ENCODE peak calls at places on chromosomes 11 and 22, in nine cellular contexts. M is anterior cingulate cortex; W is SJCRH30; B is fibroblast of lung; N is kidney tubule cell; U is stimulated activated CD4-positive, alpha-beta T cell treated with anti-CD3 and anti-CD28 coated beads, Interleukin-12 subunit alpha, Interleukin-12 subunit beta, amount 100 ng/mL, for 4 hours; C is activated T-helper 1 cell treated with Interleukin-2 at 50 U/mL for 16 hours; Y is amygdala; A is PC-9. V is an unnamed sample.

GRCh38 chr11:16402654-16403447 is 46.5 kb upstream of the SOX6 start:
- DNase-seq in M (no peak), W (no peak), B (no peak), N (peak), U (no peak), C (no peak), Y (no peak), A (no peak), V (no peak)

GRCh38 chr11:10453261-10453660 is 1.8 kb upstream of the AMPD3 start:
- DNase-seq in M (no peak), W (no peak), B (no peak), N (no peak), U (no peak), C (no peak), Y (no peak), A (no peak), V (no peak)

GRCh38 chr22:38599466-38599865 is 29.5 kb upstream of the DMC1 start:
- DNase-seq in M (no peak), W (no peak), B (no peak), N (no peak), U (no peak), C (no peak), Y (no peak), A (no peak), V (no peak)

GRCh38 chr22:17569971-17570511 is 6.7 kb downstream of the SLC25A18 start:
- DNase-seq in M (no peak), W (peak), B (peak), N (peak), U (no peak), C (no peak), Y (peak), A (no peak), V (no peak)

GRCh38 chr11:102279641-102280170 is 37.6 kb upstream of the BIRC3 start:
- DNase-seq in M (no peak), W (peak), B (peak), N (peak), U (no peak), C (no peak), Y (no peak), A (no peak), V (no peak)

GRCh38 chr22:41603873-41604332 is 14.3 kb upstream of the PMM1 start:
- DNase-seq in M (no peak), W (peak), B (no peak), N (no peak), U (peak), C (no peak), Y (no peak), A (no peak), V (no peak)

GRCh38 chr11:123122341-123122740 is 60.4 kb upstream of the HSPA8 start:
- DNase-seq in M (no peak), W (no peak), B (peak), N (no peak), U (no peak), C (no peak), Y (no peak), A (peak), V (no peak)

GRCh38 chr11:127376316-127376715 is 375.7 kb upstream of the KIRREL3 start:
- DNase-seq in M (no peak), W (no peak), B (no peak), N (no peak), U (no peak), C (no peak), Y (no peak), A (no peak), V (no peak)

GRCh38 chr11:5892908-5893307 is at the start of gene OR52E5:
- DNase-seq in M (no peak), W (no peak), B (no peak), N (no peak), U (no peak), C (no peak), Y (no peak), A (no peak), V (no peak)

V was measured in epithelial cell of prostate.